ENCODE peak calls at places on chromosomes 4 and X, in four cellular contexts. X, L, Z and O are unnamed samples.

GRCh38 chr4:177177446-177178160 is 132.1 kb upstream of the NEIL3 start:
- DNase-seq in X (no peak), L (no peak), Z (no peak), O (no peak)

GRCh38 chrX:134671207-134671750 is 13.0 kb upstream of the PLAC1 start:
- DNase-seq in X (no peak), L (no peak), Z (no peak), O (no peak)

GRCh38 chr4:168097161-168097560 is 4.8 kb downstream of the ANXA10 start:
- DNase-seq in X (no peak), L (no peak), Z (no peak), O (no peak)

GRCh38 chr4:79294064-79294463 is 31.8 kb downstream of the NAA11 start:
- DNase-seq in X (no peak), L (no peak), Z (no peak), O (no peak)

GRCh38 chrX:43940811-43941210 is 32.4 kb downstream of the NDP start:
- DNase-seq in X (no peak), L (peak), Z (no peak), O (no peak)

GRCh38 chr4:143381171-143382118 is 44.8 kb downstream of the GAB1 start:
- DNase-seq in X (peak), L (no peak), Z (peak), O (peak)

GRCh38 chr4:124307143-124307542 is 405.4 kb downstream of the ANKRD50 start:
- DNase-seq in X (no peak), L (no peak), Z (no peak), O (no peak)

GRCh38 chr4:148170408-148171385 is 271.5 kb downstream of the NR3C2 start:
- DNase-seq in X (no peak), L (no peak), Z (no peak), O (no peak)

GRCh38 chrX:125646195-125646594 is 326.5 kb downstream of the TEX13C start:
- DNase-seq in X (no peak), L (peak), Z (no peak), O (no peak)
- TF ChIP-seq CTCF in X (peak), L (no peak), Z (no peak), O (no peak)

DNA sequence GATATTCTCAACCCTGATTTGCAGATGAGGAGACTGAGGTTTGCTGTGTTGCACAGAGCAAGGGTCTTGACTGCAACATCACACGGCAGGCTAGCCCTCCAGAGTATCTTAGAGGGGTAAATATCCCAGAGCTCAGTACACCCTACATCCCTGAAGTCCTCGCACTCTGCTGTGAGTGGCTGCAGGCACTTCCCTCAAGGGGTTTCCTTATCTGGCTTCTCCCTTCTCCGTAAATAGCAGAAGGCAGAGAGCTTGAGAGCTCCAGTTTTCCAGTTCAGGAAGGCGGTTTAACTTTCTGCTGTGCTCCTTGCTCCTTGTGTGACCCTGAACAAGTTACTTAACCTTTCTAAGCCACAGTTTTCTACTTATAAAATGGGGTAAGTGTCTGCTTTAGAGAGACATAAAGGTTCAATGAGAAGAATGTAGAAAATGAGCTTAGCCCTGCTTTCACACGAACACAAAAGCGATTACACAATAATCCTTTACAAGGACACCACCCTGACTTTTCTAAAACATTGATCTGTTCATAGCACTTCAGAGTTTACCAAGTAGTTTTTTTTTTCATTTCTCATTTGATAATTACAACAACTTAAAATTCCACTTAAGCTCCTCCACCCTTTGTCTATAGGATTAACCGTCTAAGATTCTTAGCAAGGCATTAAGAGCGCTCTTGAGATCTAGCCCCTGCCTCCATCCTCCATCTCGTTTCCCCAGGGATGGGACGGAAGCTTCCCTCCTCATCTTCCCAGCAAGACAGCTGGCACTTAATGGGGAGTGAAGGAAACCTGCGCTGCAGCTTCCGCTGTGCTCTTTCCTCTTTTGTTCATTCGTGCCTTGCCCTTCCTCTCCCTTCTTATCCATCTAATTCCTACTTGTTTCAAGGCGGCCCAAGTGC is 68.4 kb downstream of the TAPT1 start:
- DNase-seq in X (no peak), L (no peak), Z (no peak), O (no peak)
- H3K4me3 ChIP-seq in X (no peak), L (no peak), Z (no peak), O (no peak)

GRCh38 chrX:68874076-68874475 is 45.3 kb downstream of the EFNB1 start:
- DNase-seq in X (no peak), L (no peak), Z (no peak), O (no peak)

GRCh38 chrX:68868316-68868715 is 39.5 kb downstream of the EFNB1 start:
- DNase-seq in X (no peak), L (no peak), Z (no peak), O (no peak)

GRCh38 chrX:68870357-68870756 is 41.5 kb downstream of the EFNB1 start:
- DNase-seq in X (no peak), L (no peak), Z (no peak), O (no peak)

GRCh38 chrX:68868902-68869800 is 40.3 kb downstream of the EFNB1 start:
- DNase-seq in X (no peak), L (peak), Z (no peak), O (no peak)

DNA sequence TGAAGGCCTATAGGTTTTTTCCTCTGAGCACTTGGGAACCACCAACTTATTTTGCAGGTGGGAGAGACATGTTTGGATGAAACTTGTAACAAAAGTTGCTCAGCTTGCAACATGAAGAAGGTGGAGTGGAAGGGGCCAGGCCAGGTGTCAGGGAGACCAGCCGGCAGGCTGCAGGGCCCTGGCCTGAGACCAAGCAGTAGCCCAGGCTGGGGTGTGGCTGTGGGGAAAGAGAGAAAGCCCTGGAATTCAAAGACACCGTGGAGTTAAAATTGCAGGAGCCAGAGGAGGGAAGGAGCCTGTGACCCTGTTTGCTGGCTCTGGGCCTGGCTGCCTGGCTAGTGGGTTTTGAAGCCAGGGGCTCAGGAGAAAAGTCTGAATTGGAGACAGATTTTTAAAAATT is 43.4 kb downstream of the EFNB1 start:
- DNase-seq in X (no peak), L (no peak), Z (no peak), O (no peak)
- TF ChIP-seq CTCF in X (no peak), L (no peak), Z (no peak), O (no peak)

DNA sequence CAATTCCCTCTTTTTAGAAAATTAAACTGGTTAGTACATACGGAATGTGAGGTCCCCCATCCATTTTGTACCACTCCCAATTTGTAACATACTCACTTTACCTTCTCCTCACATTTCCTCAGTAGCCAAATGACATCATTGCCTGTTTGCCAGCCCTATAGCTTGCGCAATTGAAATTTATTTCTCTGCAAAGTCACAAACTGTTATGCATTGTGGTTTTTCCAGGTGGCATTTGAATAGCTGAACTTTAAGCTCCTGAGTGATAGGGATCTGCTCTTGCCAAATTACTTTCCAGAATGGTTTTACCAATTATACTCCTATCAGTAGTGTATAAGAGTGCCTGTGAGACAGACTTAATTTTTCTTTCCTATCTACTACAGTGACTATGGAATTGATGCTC is 7.7 kb downstream of the COL4A5 start:
- DNase-seq in X (no peak), L (peak), Z (no peak), O (no peak)
- H3K4me3 ChIP-seq in X (no peak), L (no peak), Z (no peak), O (no peak)

GRCh38 chr4:24794916-24795665 is at the start of gene SOD3:
- DNase-seq in X (peak), L (no peak), Z (peak), O (no peak)

GRCh38 chr4:24794111-24794860 is 1.1 kb upstream of the SOD3 start:
- DNase-seq in X (no peak), L (no peak), Z (no peak), O (peak)

GRCh38 chr4:24791043-24791442 is 4.3 kb upstream of the SOD3 start:
- DNase-seq in X (no peak), L (no peak), Z (no peak), O (no peak)

GRCh38 chr4:24792552-24792951 is 2.8 kb upstream of the SOD3 start:
- DNase-seq in X (no peak), L (no peak), Z (no peak), O (no peak)

GRCh38 chr4:24793219-24794005 is 2.0 kb upstream of the SOD3 start:
- DNase-seq in X (no peak), L (peak), Z (no peak), O (no peak)
- TF ChIP-seq CTCF in X (peak), L (peak), Z (peak), O (peak)

GRCh38 chrX:20116087-20116574 is 576 bp downstream of the MAP7D2 start:
- DNase-seq in X (no peak), L (peak), Z (no peak), O (no peak)
- H3K4me3 ChIP-seq in X (peak), L (peak), Z (peak), O (peak)

GRCh38 chr4:78179188-78179587 is 122.1 kb downstream of the FRAS1 start:
- DNase-seq in X (no peak), L (no peak), Z (no peak), O (no peak)

GRCh38 chr4:78190078-78190477 is 133.0 kb downstream of the FRAS1 start:
- DNase-seq in X (no peak), L (no peak), Z (no peak), O (no peak)

GRCh38 chr4:78186597-78187543 is 129.7 kb downstream of the FRAS1 start:
- DNase-seq in X (no peak), L (no peak), Z (no peak), O (no peak)

GRCh38 chr4:78185117-78185516 is 128.0 kb downstream of the FRAS1 start:
- DNase-seq in X (no peak), L (no peak), Z (no peak), O (no peak)

DNA sequence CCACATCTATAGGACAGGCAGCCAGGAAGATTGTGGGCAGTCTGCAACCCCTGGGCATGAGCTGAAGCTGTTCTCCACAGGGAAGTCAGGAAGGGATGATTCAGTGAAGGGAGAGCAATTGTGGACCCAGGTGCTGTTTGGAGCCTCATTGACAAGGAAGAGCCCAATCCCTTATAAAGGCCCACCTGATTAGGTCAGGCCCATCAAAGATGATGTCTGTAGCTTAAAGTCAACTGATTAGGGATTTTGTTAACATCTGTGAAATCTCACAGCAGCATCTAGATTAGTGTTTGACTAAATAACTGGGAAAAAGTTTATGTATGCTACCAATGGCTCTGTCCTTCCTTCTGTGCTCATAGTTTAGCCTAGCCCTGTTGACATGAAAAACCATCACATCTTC is 127.5 kb downstream of the FRAS1 start:
- DNase-seq in X (no peak), L (no peak), Z (no peak), O (no peak)
- TF ChIP-seq CTCF in X (no peak), L (no peak), Z (no peak), O (no peak)

GRCh38 chr4:98995183-98996055 is at the start of gene METAP1:
- DNase-seq in X (peak), L (peak), Z (peak), O (peak)

GRCh38 chr4:98993419-98994071 is 2.0 kb upstream of the METAP1 start:
- DNase-seq in X (no peak), L (no peak), Z (peak), O (no peak)

GRCh38 chr4:98996056-98996941 is 778 bp downstream of the METAP1 start:
- DNase-seq in X (no peak), L (peak), Z (no peak), O (no peak)

GRCh38 chr4:98994474-98995182 is 893 bp upstream of the METAP1 start:
- DNase-seq in X (no peak), L (peak), Z (no peak), O (no peak)

GRCh38 chr4:98997176-98997575 is 1.7 kb downstream of the METAP1 start:
- DNase-seq in X (no peak), L (no peak), Z (no peak), O (no peak)
- H3K4me3 ChIP-seq in X (no peak), L (peak), Z (peak), O (no peak)

DNA sequence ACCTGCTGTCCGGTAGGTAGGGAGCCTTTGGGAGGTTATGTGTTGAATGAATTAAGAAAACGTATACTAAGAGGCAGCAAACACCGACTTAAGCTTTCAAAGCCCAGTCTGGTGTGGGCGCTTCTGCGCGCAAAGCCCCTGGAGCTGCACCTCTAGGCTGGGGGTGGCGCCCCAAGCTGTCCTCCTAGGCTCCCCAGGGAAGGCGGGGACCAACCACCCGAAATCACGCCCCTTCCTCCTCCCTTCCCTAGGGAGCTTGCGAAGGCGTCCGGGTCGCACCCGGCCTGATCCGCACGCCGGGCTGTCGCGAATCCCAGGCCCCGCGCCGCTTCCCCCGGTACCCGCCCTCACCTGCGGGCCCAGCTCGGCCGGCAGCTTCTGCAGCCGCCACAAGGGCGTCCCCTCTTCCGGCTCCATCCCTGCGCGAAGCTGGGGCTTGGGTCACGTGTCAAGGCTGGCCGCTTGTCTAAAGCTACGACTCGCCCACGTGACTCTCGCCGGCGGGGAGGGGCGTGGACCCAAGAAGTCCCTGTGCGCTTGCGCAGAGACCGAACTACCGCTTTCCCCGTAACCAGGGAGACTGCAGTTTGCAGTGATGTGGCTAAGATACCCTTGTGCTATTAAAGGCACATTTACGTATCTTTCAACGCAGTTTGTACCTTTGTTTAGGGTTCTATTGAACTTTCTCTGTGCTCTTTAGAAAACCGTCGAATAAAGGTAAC is at the start of gene COMMD8:
- DNase-seq in X (peak), L (peak), Z (peak), O (no peak)
- TF ChIP-seq CTCF in X (peak), L (no peak), Z (peak), O (peak)

GRCh38 chr4:83356899-83357661 is 22.4 kb upstream of the HPSE start:
- DNase-seq in X (peak), L (peak), Z (no peak), O (peak)
- H3K4me3 ChIP-seq in X (no peak), L (no peak), Z (no peak), O (no peak)